ENCODE peak calls at places on chromosomes 4 and X, in eight cellular contexts. G is left lung; J is fibroblast of the aortic adventitia; W is HCEC 1CT; L is stimulated activated CD8-positive, alpha-beta memory T cell treated with anti-CD3 and anti-CD28 coated beads, Interleukin-2, amount 100 ng/mL, for 48 hours; R is activated naive CD8-positive, alpha-beta T cell treated with anti-CD3 and anti-CD28 coated beads, Interleukin-2, amount 50 U/mL, for 24 hours; P is endothelial cell; I is testis. Z is an unnamed sample.

GRCh38 chr4:8337083-8337482 is 67.5 kb downstream of the HTRA3 start:
- DNase-seq in G (no peak), J (no peak), W (no peak), L (no peak), R (no peak), P (no peak), I (no peak), Z (no peak)

GRCh38 chrX:119981286-119982070 is 37.9 kb upstream of the NKAP start:
- DNase-seq in G (no peak), J (peak; percentile 27), W (peak; percentile 3), L (no peak), R (no peak), P (no peak), I (peak; percentile 25), Z (peak; percentile 38)

GRCh38 chr4:171880136-171880535 is 66.9 kb downstream of the GALNTL6 start:
- DNase-seq in G (no peak), J (no peak), W (peak; percentile 4), L (no peak), R (no peak), P (no peak), I (no peak), Z (no peak)

GRCh38 chrX:9789555-9789954 is 3.3 kb downstream of the SHROOM2 start:
- DNase-seq in G (no peak), J (no peak), W (no peak), L (no peak), R (no peak), P (no peak), I (no peak), Z (no peak)

GRCh38 chrX:126339926-126340325 is 173.8 kb upstream of the DCAF12L2 start:
- DNase-seq in G (no peak), J (no peak), W (no peak), L (no peak), R (no peak), P (no peak), I (no peak), Z (no peak)

GRCh38 chr4:168857546-168858314 is 152.3 kb downstream of the CBR4 start:
- DNase-seq in G (no peak), J (peak; percentile 90), W (peak; percentile 66), L (no peak), R (no peak), P (no peak), I (no peak), Z (no peak)

GRCh38 chr4:67234296-67234695 is 311.0 kb downstream of the CENPC start:
- DNase-seq in G (no peak), J (peak; percentile 1), W (no peak), L (no peak), R (no peak), P (no peak), I (no peak), Z (no peak)

GRCh38 chr4:39860804-39861203 is 116.9 kb downstream of the PDS5A start:
- DNase-seq in G (no peak), J (no peak), W (no peak), L (no peak), R (no peak), P (no peak), I (no peak), Z (no peak)

GRCh38 chrX:118764122-118764521 is 36.7 kb downstream of the IL13RA1 start:
- DNase-seq in G (no peak), J (no peak), W (no peak), L (no peak), R (no peak), P (no peak), I (no peak), Z (no peak)

GRCh38 chr4:915595-915994 is 16.5 kb downstream of the GAK start:
- DNase-seq in G (peak; percentile 31), J (peak; percentile 2), W (no peak), L (no peak), R (peak; percentile 18), P (no peak), I (peak; percentile 62), Z (peak; percentile 41)

GRCh38 chr4:41600243-41600642 is 62.3 kb downstream of the LIMCH1 start:
- DNase-seq in G (no peak), J (peak; percentile 15), W (peak; percentile 31), L (no peak), R (no peak), P (no peak), I (no peak), Z (no peak)

GRCh38 chr4:26566027-26566578 is 17.8 kb upstream of the TBC1D19 start:
- DNase-seq in G (no peak), J (no peak), W (no peak), L (no peak), R (no peak), P (no peak), I (no peak), Z (no peak)

GRCh38 chr4:139596680-139597279 is 40.8 kb upstream of the SETD7 start:
- DNase-seq in G (no peak), J (no peak), W (no peak), L (no peak), R (no peak), P (no peak), I (no peak), Z (no peak)

GRCh38 chr4:138507527-138507926 is 265.4 kb upstream of the SLC7A11 start:
- DNase-seq in G (no peak), J (peak; percentile 65), W (peak; percentile 35), L (no peak), R (no peak), P (no peak), I (no peak), Z (no peak)

GRCh38 chr4:76307670-76308014 is 1.1 kb downstream of the STBD1 start:
- DNase-seq in G (no peak), J (no peak), W (no peak), L (no peak), R (no peak), P (no peak), I (no peak), Z (no peak)

GRCh38 chr4:52983563-52984303 is 121.6 kb downstream of the RASL11B start:
- DNase-seq in G (no peak), J (peak; percentile 78), W (peak; percentile 45), L (no peak), R (no peak), P (peak; percentile 40), I (no peak), Z (peak; percentile 27)

GRCh38 chr4:154982187-154983047 is 201.3 kb downstream of the RBM46 start:
- DNase-seq in G (peak; percentile 39), J (peak; percentile 81), W (peak; percentile 34), L (peak; percentile 17), R (peak; percentile 44), P (peak; percentile 73), I (peak; percentile 85), Z (peak; percentile 53)

GRCh38 chrX:110081740-110082139 is 78.8 kb downstream of the TMEM164 start:
- DNase-seq in G (no peak), J (no peak), W (peak; percentile 19), L (no peak), R (no peak), P (no peak), I (no peak), Z (no peak)

GRCh38 chr4:120709986-120710385 is 212.5 kb downstream of the PRDM5 start:
- DNase-seq in G (no peak), J (peak; percentile 79), W (peak; percentile 68), L (no peak), R (no peak), P (no peak), I (no peak), Z (no peak)

GRCh38 chr4:82787342-82787741 is 11.3 kb downstream of the SCD5 start:
- DNase-seq in G (no peak), J (peak; percentile 49), W (no peak), L (no peak), R (no peak), P (no peak), I (no peak), Z (no peak)

GRCh38 chr4:123939621-123940020 is 543.0 kb downstream of the SPRY1 start:
- DNase-seq in G (no peak), J (peak; percentile 63), W (peak; percentile 74), L (no peak), R (no peak), P (no peak), I (no peak), Z (no peak)

GRCh38 chrX:54413753-54414152 is 26.5 kb upstream of the TSR2 start:
- DNase-seq in G (no peak), J (no peak), W (no peak), L (no peak), R (no peak), P (no peak), I (no peak), Z (peak; percentile 20)

GRCh38 chr4:48047421-48047844 is 30.9 kb downstream of the NIPAL1 start:
- DNase-seq in G (peak; percentile 34), J (peak; percentile 23), W (no peak), L (peak; percentile 78), R (peak; percentile 87), P (no peak), I (no peak), Z (peak; percentile 91)

Z was measured in activated CD8-positive, alpha-beta T cell treated with anti-CD3 and anti-CD28 coated beads, Interleukin-2, amount 10 ng/mL, durations not matched to agents 7 days and 5 days.